ENCODE peak calls at places on chromosomes 3 and 15, in six cellular contexts. Z is DMS 273 treated with DMSO at 0.1 percent for 48 hours; G is naive thymus-derived CD4-positive, alpha-beta T cell; N is choroid plexus epithelial cell; Y is cardiac muscle cell; A is activated T-cell treated with anti-CD3 and anti-CD28 coated beads, Interleukin-2, amount 50 U/mL, for 4 hours. O is an unnamed sample.

GRCh38 chr15:44810237-44810636 is 73.9 kb downstream of the TRIM69 start:
- DNase-seq in A (no peak), N (no peak), Z (no peak), G (no peak), Y (no peak), O (no peak)

GRCh38 chr3:14397940-14398800 is 4.2 kb upstream of the SLC6A6 start:
- DNase-seq in G (no peak), N (no peak), Z (no peak), A (no peak), Y (no peak), O (no peak)

GRCh38 chr15:55334997-55335396 is 16.0 kb downstream of the PIGB start:
- DNase-seq in N (peak), Y (peak), G (no peak), Z (no peak), A (no peak), O (no peak)

GRCh38 chr3:126554560-126555525 is 3.9 kb downstream of the C3orf22 start:
- DNase-seq in G (peak), Z (no peak), Y (no peak), A (no peak), N (no peak), O (no peak)

GRCh38 chr3:184154909-184155643 is at the start of gene DVL3:
- DNase-seq in A (peak), G (peak), N (peak), Y (peak), Z (peak), O (peak)

GRCh38 chr15:100311099-100311751 is 30.6 kb downstream of the ADAMTS17 start:
- DNase-seq in G (no peak), Z (no peak), Y (no peak), A (no peak), N (no peak), O (no peak)

GRCh38 chr3:105938826-105939225 is 70.0 kb upstream of the CBLB start:
- DNase-seq in N (no peak), Z (no peak), A (no peak), G (no peak), Y (no peak), O (no peak)

GRCh38 chr3:185561958-185562357 is 9.6 kb upstream of the LIPH start:
- DNase-seq in Y (no peak), N (no peak), Z (no peak), G (no peak), A (no peak), O (no peak)

GRCh38 chr15:99536422-99537033 is 29.3 kb upstream of the MEF2A start:
- DNase-seq in A (no peak), Z (no peak), G (no peak), N (peak), Y (peak), O (no peak)

GRCh38 chr15:60316961-60317360 is 80.8 kb downstream of the ANXA2 start:
- DNase-seq in Y (no peak), A (no peak), N (no peak), Z (no peak), G (no peak), O (no peak)

GRCh38 chr3:8278448-8278847 is 223.2 kb upstream of the LMCD1 start:
- DNase-seq in Z (no peak), N (no peak), A (no peak), Y (peak), G (no peak), O (no peak)

GRCh38 chr3:101632586-101632985 is 44.3 kb downstream of the ZBTB11 start:
- DNase-seq in A (no peak), Y (no peak), G (peak), Z (no peak), N (no peak), O (no peak)

GRCh38 chr3:192033246-192033645 is 572.3 kb downstream of the PYDC2 start:
- DNase-seq in A (no peak), Y (no peak), N (peak), Z (no peak), G (no peak), O (no peak)